ENCODE peak calls at places on chromosomes 16 and 17, in six cellular contexts. J is activated T-cell treated with anti-CD3 and anti-CD28 coated beads for 1 hour, K is HEK293T, Q is body of pancreas, T is COLO829, F is cardiac muscle cell. N is an unnamed sample.

GRCh38 chr16:28093383-28093725 is 29.8 kb upstream of the GSG1L start:
- DNase-seq in J (no peak), K (no peak), Q (no peak), T (no peak), F (no peak), N (no peak)

GRCh38 chr17:38508570-38508950 is 80.3 kb downstream of the ARHGAP23 start:
- DNase-seq in J (no peak), K (no peak), Q (no peak), T (no peak), F (no peak), N (no peak)

GRCh38 chr17:69912819-69913218 is 162.2 kb upstream of the KCNJ16 start:
- DNase-seq in J (no peak), K (no peak), Q (no peak), T (no peak), F (no peak), N (no peak)

GRCh38 chr16:12188674-12189249 is 212.2 kb downstream of the SNX29 start:
- DNase-seq in J (no peak), K (no peak), Q (no peak), T (no peak), F (no peak), N (no peak)

GRCh38 chr16:57576429-57576870 is 34.0 kb downstream of the ADGRG5 start:
- DNase-seq in J (peak), K (peak), Q (peak), T (peak), F (peak), N (peak)

GRCh38 chr16:15897834-15898254 is 9.4 kb upstream of the CEP20 start:
- DNase-seq in J (no peak), K (no peak), Q (no peak), T (no peak), F (no peak), N (no peak)

GRCh38 chr17:11948791-11949190 is 48.5 kb downstream of the ZNF18 start:
- DNase-seq in J (no peak), K (no peak), Q (peak), T (peak), F (peak), N (no peak)

GRCh38 chr16:77548766-77549165 is 113.9 kb upstream of the ADAMTS18 start:
- DNase-seq in J (no peak), K (no peak), Q (no peak), T (no peak), F (no peak), N (no peak)

GRCh38 chr17:2361361-2361760 is 24.1 kb downstream of the SGSM2 start:
- DNase-seq in J (no peak), K (no peak), Q (no peak), T (no peak), F (no peak), N (no peak)

GRCh38 chr17:222172-222571 is 40.7 kb upstream of the DOC2B start:
- DNase-seq in J (no peak), K (no peak), Q (no peak), T (no peak), F (peak), N (no peak)

GRCh38 chr16:79363035-79363434 is 237.5 kb downstream of the MAF start:
- DNase-seq in J (no peak), K (no peak), Q (no peak), T (no peak), F (no peak), N (no peak)

N was measured in activated T-helper 1 cell treated with anti-CD3 and anti-CD28 coated beads, Interleukin-2, amount 50 U/mL, for 16 hours.